ENCODE peak calls at places on chromosomes 3 and 15, in ten cellular contexts. One of them, this sample, is unnamed.

GRCh38 chr15:72358532-72359180 is 17.2 kb downstream of the HEXA start:
- DNase-seq in cardiac muscle cell: no peak
- DNase-seq in cardiac fibroblast: peak
- DNase-seq in thoracic aorta: no peak
- DNase-seq in endothelial cell of umbilical vein: peak
- DNase-seq in fibroblast of the aortic adventitia: peak
- DNase-seq in neural progenitor cell: no peak
- DNase-seq in upper lobe of right lung: peak
- DNase-seq in fibroblast of lung: peak
- DNase-seq in GM12864: peak
- DNase-seq in this sample: peak

GRCh38 chr3:185511711-185512110 is 12.9 kb upstream of the TMEM41A start:
- DNase-seq in cardiac fibroblast: no peak
- DNase-seq in neural progenitor cell: no peak
- DNase-seq in thoracic aorta: no peak
- DNase-seq in GM12864: no peak
- DNase-seq in fibroblast of the aortic adventitia: no peak
- DNase-seq in cardiac muscle cell: no peak
- DNase-seq in endothelial cell of umbilical vein: no peak
- DNase-seq in upper lobe of right lung: no peak
- DNase-seq in fibroblast of lung: no peak
- DNase-seq in this sample: no peak

GRCh38 chr3:113695818-113696645 is at the start of gene USF3:
- DNase-seq in fibroblast of lung: peak
- DNase-seq in thoracic aorta: no peak
- DNase-seq in cardiac fibroblast: peak
- DNase-seq in neural progenitor cell: no peak
- DNase-seq in GM12864: peak
- DNase-seq in endothelial cell of umbilical vein: peak
- DNase-seq in fibroblast of the aortic adventitia: peak
- DNase-seq in cardiac muscle cell: peak
- DNase-seq in upper lobe of right lung: peak
- DNase-seq in this sample: peak

GRCh38 chr15:85858586-85859375 is 64.1 kb upstream of the KLHL25 start:
- DNase-seq in cardiac fibroblast: peak
- DNase-seq in upper lobe of right lung: peak
- DNase-seq in neural progenitor cell: peak
- DNase-seq in fibroblast of the aortic adventitia: peak
- DNase-seq in cardiac muscle cell: peak
- DNase-seq in GM12864: peak
- DNase-seq in thoracic aorta: no peak
- DNase-seq in endothelial cell of umbilical vein: peak
- DNase-seq in fibroblast of lung: peak
- DNase-seq in this sample: peak

GRCh38 chr15:41919954-41920538 is 26.2 kb upstream of the SPTBN5 start:
- DNase-seq in GM12864: no peak
- DNase-seq in fibroblast of lung: peak
- DNase-seq in upper lobe of right lung: peak
- DNase-seq in neural progenitor cell: no peak
- DNase-seq in cardiac muscle cell: no peak
- DNase-seq in cardiac fibroblast: peak
- DNase-seq in fibroblast of the aortic adventitia: peak
- DNase-seq in thoracic aorta: no peak
- DNase-seq in endothelial cell of umbilical vein: peak
- DNase-seq in this sample: no peak

GRCh38 chr15:78429477-78429876 is 8.5 kb upstream of the IREB2 start:
- DNase-seq in GM12864: no peak
- DNase-seq in fibroblast of lung: no peak
- DNase-seq in fibroblast of the aortic adventitia: no peak
- DNase-seq in cardiac fibroblast: no peak
- DNase-seq in cardiac muscle cell: no peak
- DNase-seq in upper lobe of right lung: no peak
- DNase-seq in thoracic aorta: no peak
- DNase-seq in neural progenitor cell: no peak
- DNase-seq in endothelial cell of umbilical vein: no peak
- DNase-seq in this sample: no peak

GRCh38 chr15:99504823-99505551 is 60.8 kb upstream of the MEF2A start:
- DNase-seq in fibroblast of the aortic adventitia: peak
- DNase-seq in neural progenitor cell: no peak
- DNase-seq in thoracic aorta: no peak
- DNase-seq in fibroblast of lung: peak
- DNase-seq in upper lobe of right lung: no peak
- DNase-seq in cardiac fibroblast: peak
- DNase-seq in endothelial cell of umbilical vein: peak
- DNase-seq in cardiac muscle cell: no peak
- DNase-seq in GM12864: peak
- DNase-seq in this sample: peak

GRCh38 chr3:10518506-10519150 is 13.2 kb upstream of the ATP2B2 start:
- DNase-seq in cardiac fibroblast: peak
- DNase-seq in fibroblast of lung: peak
- DNase-seq in GM12864: no peak
- DNase-seq in thoracic aorta: no peak
- DNase-seq in upper lobe of right lung: peak
- DNase-seq in cardiac muscle cell: peak
- DNase-seq in neural progenitor cell: no peak
- DNase-seq in fibroblast of the aortic adventitia: peak
- DNase-seq in endothelial cell of umbilical vein: no peak
- DNase-seq in this sample: no peak

GRCh38 chr15:87736921-87737389 is 519.6 kb downstream of the NTRK3 start:
- DNase-seq in cardiac muscle cell: no peak
- DNase-seq in GM12864: no peak
- DNase-seq in cardiac fibroblast: no peak
- DNase-seq in fibroblast of lung: no peak
- DNase-seq in fibroblast of the aortic adventitia: no peak
- DNase-seq in upper lobe of right lung: no peak
- DNase-seq in endothelial cell of umbilical vein: no peak
- DNase-seq in thoracic aorta: no peak
- DNase-seq in neural progenitor cell: no peak
- DNase-seq in this sample: no peak

GRCh38 chr3:55169608-55170010 is 241.8 kb upstream of the LRTM1 start:
- DNase-seq in cardiac fibroblast: peak
- DNase-seq in thoracic aorta: no peak
- DNase-seq in neural progenitor cell: no peak
- DNase-seq in upper lobe of right lung: no peak
- DNase-seq in GM12864: no peak
- DNase-seq in endothelial cell of umbilical vein: no peak
- DNase-seq in fibroblast of the aortic adventitia: peak
- DNase-seq in cardiac muscle cell: no peak
- DNase-seq in fibroblast of lung: peak
- DNase-seq in this sample: no peak

GRCh38 chr3:57927166-57927565 is 81.1 kb upstream of the FLNB start:
- DNase-seq in fibroblast of lung: no peak
- DNase-seq in GM12864: no peak
- DNase-seq in thoracic aorta: no peak
- DNase-seq in cardiac muscle cell: no peak
- DNase-seq in fibroblast of the aortic adventitia: no peak
- DNase-seq in neural progenitor cell: no peak
- DNase-seq in cardiac fibroblast: no peak
- DNase-seq in upper lobe of right lung: no peak
- DNase-seq in endothelial cell of umbilical vein: no peak
- DNase-seq in this sample: no peak

GRCh38 chr3:188102861-188103547 is 51.0 kb upstream of the LPP start:
- DNase-seq in neural progenitor cell: no peak
- DNase-seq in cardiac fibroblast: no peak
- DNase-seq in endothelial cell of umbilical vein: no peak
- DNase-seq in thoracic aorta: no peak
- DNase-seq in fibroblast of lung: no peak
- DNase-seq in cardiac muscle cell: no peak
- DNase-seq in upper lobe of right lung: no peak
- DNase-seq in fibroblast of the aortic adventitia: no peak
- DNase-seq in GM12864: no peak
- DNase-seq in this sample: no peak

GRCh38 chr3:13277860-13278531 is 142.1 kb downstream of the NUP210 start:
- DNase-seq in cardiac fibroblast: peak
- DNase-seq in thoracic aorta: no peak
- DNase-seq in GM12864: no peak
- DNase-seq in endothelial cell of umbilical vein: no peak
- DNase-seq in fibroblast of lung: no peak
- DNase-seq in fibroblast of the aortic adventitia: no peak
- DNase-seq in neural progenitor cell: no peak
- DNase-seq in upper lobe of right lung: peak
- DNase-seq in cardiac muscle cell: no peak
- DNase-seq in this sample: no peak

GRCh38 chr3:189588061-189588817 is 43.0 kb upstream of the TP63 start:
- DNase-seq in fibroblast of lung: no peak
- DNase-seq in upper lobe of right lung: no peak
- DNase-seq in cardiac muscle cell: no peak
- DNase-seq in endothelial cell of umbilical vein: no peak
- DNase-seq in cardiac fibroblast: peak
- DNase-seq in fibroblast of the aortic adventitia: peak
- DNase-seq in thoracic aorta: no peak
- DNase-seq in GM12864: no peak
- DNase-seq in neural progenitor cell: no peak
- DNase-seq in this sample: no peak

GRCh38 chr3:124586126-124587052 is 143.9 kb upstream of the UMPS start:
- DNase-seq in cardiac fibroblast: no peak
- DNase-seq in endothelial cell of umbilical vein: no peak
- DNase-seq in cardiac muscle cell: peak
- DNase-seq in GM12864: no peak
- DNase-seq in fibroblast of lung: no peak
- DNase-seq in thoracic aorta: no peak
- DNase-seq in fibroblast of the aortic adventitia: no peak
- DNase-seq in neural progenitor cell: peak
- DNase-seq in upper lobe of right lung: no peak
- DNase-seq in this sample: no peak
- H3K4me3 ChIP-seq in cardiac fibroblast: no peak
- H3K4me3 ChIP-seq in endothelial cell of umbilical vein: no peak
- H3K4me3 ChIP-seq in cardiac muscle cell: peak
- H3K4me3 ChIP-seq in GM12864: no peak
- H3K4me3 ChIP-seq in fibroblast of lung: no peak
- H3K4me3 ChIP-seq in thoracic aorta: no peak
- H3K4me3 ChIP-seq in fibroblast of the aortic adventitia: no peak
- H3K4me3 ChIP-seq in neural progenitor cell: peak
- H3K4me3 ChIP-seq in upper lobe of right lung: no peak
- H3K4me3 ChIP-seq in this sample: no peak

GRCh38 chr3:125077864-125078263 is 22.1 kb upstream of the HEG1 start:
- DNase-seq in cardiac fibroblast: no peak
- DNase-seq in endothelial cell of umbilical vein: no peak
- DNase-seq in thoracic aorta: no peak
- DNase-seq in upper lobe of right lung: no peak
- DNase-seq in neural progenitor cell: no peak
- DNase-seq in fibroblast of lung: no peak
- DNase-seq in fibroblast of the aortic adventitia: no peak
- DNase-seq in cardiac muscle cell: no peak
- DNase-seq in GM12864: peak
- DNase-seq in this sample: peak

GRCh38 chr3:125076464-125076863 is 20.7 kb upstream of the HEG1 start:
- DNase-seq in cardiac muscle cell: no peak
- DNase-seq in cardiac fibroblast: no peak
- DNase-seq in neural progenitor cell: no peak
- DNase-seq in thoracic aorta: no peak
- DNase-seq in endothelial cell of umbilical vein: no peak
- DNase-seq in upper lobe of right lung: no peak
- DNase-seq in fibroblast of the aortic adventitia: no peak
- DNase-seq in fibroblast of lung: no peak
- DNase-seq in GM12864: no peak
- DNase-seq in this sample: no peak

GRCh38 chr3:125072749-125073404 is 17.1 kb upstream of the HEG1 start:
- DNase-seq in cardiac muscle cell: no peak
- DNase-seq in thoracic aorta: no peak
- DNase-seq in fibroblast of lung: peak
- DNase-seq in fibroblast of the aortic adventitia: no peak
- DNase-seq in endothelial cell of umbilical vein: no peak
- DNase-seq in upper lobe of right lung: no peak
- DNase-seq in cardiac fibroblast: no peak
- DNase-seq in GM12864: no peak
- DNase-seq in neural progenitor cell: no peak
- DNase-seq in this sample: no peak

GRCh38 chr3:125073506-125073905 is 17.7 kb upstream of the HEG1 start:
- DNase-seq in cardiac fibroblast: no peak
- DNase-seq in endothelial cell of umbilical vein: no peak
- DNase-seq in fibroblast of the aortic adventitia: no peak
- DNase-seq in cardiac muscle cell: no peak
- DNase-seq in thoracic aorta: no peak
- DNase-seq in neural progenitor cell: no peak
- DNase-seq in fibroblast of lung: no peak
- DNase-seq in GM12864: no peak
- DNase-seq in upper lobe of right lung: no peak
- DNase-seq in this sample: no peak

DNA sequence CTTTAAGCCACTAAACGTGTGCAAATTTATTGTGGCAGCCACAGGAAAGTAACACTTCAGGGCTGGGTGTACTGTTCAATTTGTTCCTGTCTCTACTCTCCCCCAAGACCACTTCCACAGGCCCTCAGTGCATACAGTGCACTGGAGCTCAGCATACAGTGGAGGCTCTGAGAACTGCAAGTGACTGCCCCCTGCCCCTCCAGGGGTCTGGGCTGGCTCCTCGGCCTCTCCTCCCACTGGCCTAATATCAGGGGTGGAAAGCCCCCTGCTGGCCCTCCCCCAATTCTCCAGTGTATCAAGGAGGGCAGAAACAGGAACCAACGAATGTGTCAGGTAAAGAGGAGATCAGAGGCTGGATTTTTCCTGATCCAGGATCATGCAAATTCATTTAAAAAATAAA is 19.9 kb upstream of the HEG1 start:
- DNase-seq in fibroblast of the aortic adventitia: no peak
- DNase-seq in thoracic aorta: no peak
- DNase-seq in endothelial cell of umbilical vein: no peak
- DNase-seq in GM12864: no peak
- DNase-seq in neural progenitor cell: peak
- DNase-seq in cardiac muscle cell: peak
- DNase-seq in fibroblast of lung: no peak
- DNase-seq in upper lobe of right lung: no peak
- DNase-seq in cardiac fibroblast: no peak
- DNase-seq in this sample: no peak
- TF ChIP-seq CTCF in fibroblast of the aortic adventitia: no peak
- TF ChIP-seq CTCF in thoracic aorta: no peak
- TF ChIP-seq CTCF in endothelial cell of umbilical vein: no peak
- TF ChIP-seq CTCF in GM12864: peak
- TF ChIP-seq CTCF in neural progenitor cell: peak
- TF ChIP-seq CTCF in cardiac muscle cell: no peak
- TF ChIP-seq CTCF in fibroblast of lung: no peak
- TF ChIP-seq CTCF in upper lobe of right lung: no peak
- TF ChIP-seq CTCF in cardiac fibroblast: no peak
- TF ChIP-seq CTCF in this sample: no peak

DNA sequence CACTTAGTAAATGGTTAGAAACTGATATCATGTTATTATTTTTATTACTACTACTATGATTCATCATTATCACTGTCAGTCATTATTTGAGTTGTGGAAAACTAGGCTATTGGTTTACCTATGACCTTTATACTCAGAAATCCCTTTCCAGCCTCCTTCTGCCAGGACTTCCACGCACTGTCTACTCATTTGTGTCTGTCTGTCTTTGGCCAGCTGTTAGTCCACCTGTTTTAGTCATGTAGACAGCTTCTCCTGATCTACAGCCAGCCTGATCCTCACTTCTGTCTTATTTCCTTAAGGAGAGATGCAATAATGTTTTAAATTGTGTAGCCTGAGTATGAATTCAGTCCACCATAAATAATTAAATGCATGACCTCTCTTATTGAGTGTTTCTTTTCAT is 162.8 kb downstream of the EPHA3 start:
- DNase-seq in GM12864: no peak
- DNase-seq in upper lobe of right lung: no peak
- DNase-seq in thoracic aorta: no peak
- DNase-seq in cardiac muscle cell: no peak
- DNase-seq in cardiac fibroblast: no peak
- DNase-seq in neural progenitor cell: no peak
- DNase-seq in endothelial cell of umbilical vein: no peak
- DNase-seq in fibroblast of the aortic adventitia: no peak
- DNase-seq in fibroblast of lung: no peak
- DNase-seq in this sample: no peak
- H3K4me3 ChIP-seq in GM12864: no peak
- H3K4me3 ChIP-seq in upper lobe of right lung: no peak
- H3K4me3 ChIP-seq in thoracic aorta: no peak
- H3K4me3 ChIP-seq in cardiac muscle cell: no peak
- H3K4me3 ChIP-seq in cardiac fibroblast: no peak
- H3K4me3 ChIP-seq in neural progenitor cell: no peak
- H3K4me3 ChIP-seq in endothelial cell of umbilical vein: no peak
- H3K4me3 ChIP-seq in fibroblast of the aortic adventitia: no peak
- H3K4me3 ChIP-seq in fibroblast of lung: no peak
- H3K4me3 ChIP-seq in this sample: no peak

GRCh38 chr3:22308866-22309265 is 557.9 kb upstream of the ZNF385D start:
- DNase-seq in fibroblast of lung: no peak
- DNase-seq in thoracic aorta: no peak
- DNase-seq in endothelial cell of umbilical vein: no peak
- DNase-seq in cardiac fibroblast: no peak
- DNase-seq in neural progenitor cell: no peak
- DNase-seq in GM12864: no peak
- DNase-seq in fibroblast of the aortic adventitia: no peak
- DNase-seq in cardiac muscle cell: no peak
- DNase-seq in upper lobe of right lung: no peak
- DNase-seq in this sample: no peak
- TF ChIP-seq CTCF in fibroblast of lung: no peak
- TF ChIP-seq CTCF in thoracic aorta: no peak
- TF ChIP-seq CTCF in endothelial cell of umbilical vein: no peak
- TF ChIP-seq CTCF in cardiac fibroblast: no peak
- TF ChIP-seq CTCF in neural progenitor cell: no peak
- TF ChIP-seq CTCF in GM12864: no peak
- TF ChIP-seq CTCF in fibroblast of the aortic adventitia: no peak
- TF ChIP-seq CTCF in cardiac muscle cell: no peak
- TF ChIP-seq CTCF in upper lobe of right lung: no peak
- TF ChIP-seq CTCF in this sample: no peak